ENCODE peak calls at places on chromosome 20, in nine cellular contexts. O is CD8-positive, alpha-beta memory T cell; U is NCI-H1417 treated with DMSO at 0.1 percent for 48 hours; D is choroid plexus epithelial cell; L is lower leg skin; B is T-helper 17 cell; K is stimulated activated CD4-positive, alpha-beta T cell treated with anti-CD3 and anti-CD28 coated beads, Interleukin-2, amount 100 ng/mL, for 4 hours; H is hepatic stellate cell; C is SJSA1. W is an unnamed sample.

GRCh38 chr20:45044084-45044573 is 56.8 kb downstream of the KCNS1 start:
- DNase-seq in C (peak), B (no peak), L (no peak), D (peak), U (no peak), O (peak), H (peak), K (peak), W (peak)

GRCh38 chr20:8756410-8756809 is 312.5 kb upstream of the PLCB4 start:
- DNase-seq in C (peak), U (no peak), K (no peak), D (peak), L (no peak), B (no peak), O (no peak), H (peak), W (peak)

GRCh38 chr20:44019638-44020335 is 105.1 kb downstream of the TOX2 start:
- DNase-seq in D (peak), K (no peak), L (peak), B (no peak), H (no peak), U (no peak), C (no peak), O (no peak), W (no peak)

GRCh38 chr20:3919352-3919751 is 30.2 kb downstream of the PANK2 start:
- DNase-seq in B (no peak), L (no peak), U (no peak), H (no peak), O (no peak), D (peak), K (no peak), C (no peak), W (no peak)

GRCh38 chr20:54611701-54612487 is 136.5 kb downstream of the DOK5 start:
- DNase-seq in C (no peak), H (no peak), D (no peak), U (no peak), B (no peak), K (no peak), L (no peak), O (no peak), W (no peak)

GRCh38 chr20:25245461-25245860 is 2.4 kb upstream of the PYGB start:
- DNase-seq in D (no peak), L (no peak), U (no peak), C (no peak), K (no peak), B (no peak), H (no peak), O (no peak), W (no peak)

GRCh38 chr20:11451793-11452291 is 465.9 kb upstream of the BTBD3 start:
- DNase-seq in L (no peak), K (no peak), U (no peak), D (peak), C (peak), O (no peak), H (no peak), B (no peak), W (no peak)

GRCh38 chr20:1331101-1331500 is 2.2 kb upstream of the SDCBP2 start:
- DNase-seq in H (peak), L (peak), D (no peak), K (no peak), C (no peak), O (no peak), U (no peak), B (no peak), W (no peak)

GRCh38 chr20:47274449-47275108 is 81.9 kb downstream of the ZMYND8 start:
- DNase-seq in D (peak), B (no peak), L (peak), H (peak), U (no peak), O (no peak), K (peak), C (peak), W (peak)

GRCh38 chr20:35317416-35317815 is 25.2 kb upstream of the FAM83C start:
- DNase-seq in C (no peak), D (no peak), K (no peak), H (no peak), O (no peak), B (no peak), U (no peak), L (no peak), W (no peak)

GRCh38 chr20:18702736-18703135 is 110.8 kb upstream of the SCP2D1 start:
- DNase-seq in C (no peak), K (no peak), H (peak), O (no peak), D (peak), U (no peak), B (no peak), L (no peak), W (no peak)

GRCh38 chr20:61313396-61313795 is 61.3 kb downstream of the CDH4 start:
- DNase-seq in B (no peak), K (no peak), C (no peak), L (no peak), O (no peak), U (no peak), H (no peak), D (no peak), W (no peak)

GRCh38 chr20:4070323-4071176 is 55.2 kb upstream of the RNF24 start:
- DNase-seq in K (no peak), L (no peak), C (no peak), H (no peak), O (no peak), B (no peak), D (no peak), U (no peak), W (no peak)

GRCh38 chr20:62609170-62609786 is 33.0 kb upstream of the SLCO4A1 start:
- DNase-seq in O (no peak), U (no peak), K (no peak), D (no peak), H (no peak), B (no peak), L (no peak), C (no peak), W (no peak)

GRCh38 chr20:34220581-34220980 is 20.6 kb upstream of the ASIP start:
- DNase-seq in C (peak), O (no peak), H (peak), L (no peak), U (no peak), B (no peak), D (peak), K (no peak), W (no peak)

GRCh38 chr20:56630086-56630493 is 984 bp downstream of the TFAP2C start:
- DNase-seq in K (no peak), C (no peak), D (peak), U (no peak), L (peak), H (no peak), B (no peak), O (no peak), W (peak)

GRCh38 chr20:11076434-11076833 is 402.6 kb upstream of the JAG1 start:
- DNase-seq in L (no peak), U (peak), C (no peak), K (no peak), O (no peak), D (no peak), B (no peak), H (no peak), W (no peak)

GRCh38 chr20:35311409-35311808 is 19.2 kb upstream of the FAM83C start:
- DNase-seq in O (no peak), L (no peak), B (no peak), C (peak), H (no peak), U (no peak), K (peak), D (no peak), W (no peak)

GRCh38 chr20:34922654-34923381 is 32.8 kb downstream of the GSS start:
- DNase-seq in K (no peak), H (peak), B (no peak), L (no peak), D (peak), C (no peak), U (no peak), O (no peak), W (peak)

GRCh38 chr20:23327617-23328333 is 22.8 kb upstream of the NXT1 start:
- DNase-seq in O (no peak), L (no peak), U (no peak), D (no peak), C (no peak), B (no peak), K (no peak), H (no peak), W (no peak)

GRCh38 chr20:17845701-17846475 is 122.7 kb downstream of the SNX5 start:
- DNase-seq in D (no peak), K (no peak), H (no peak), O (no peak), L (no peak), C (no peak), B (no peak), U (no peak), W (no peak)

W was measured in amniotic stem cell.